ENCODE peak calls at places on chromosome 11, in nine cellular contexts. One of them, this sample, is unnamed.

GRCh38 chr11:77195071-77195705 is 67.1 kb downstream of the MYO7A start:
- DNase-seq in stomach: no peak
- DNase-seq in endothelial cell of umbilical vein: no peak
- DNase-seq in GM23338: no peak
- DNase-seq in HepG2: no peak
- DNase-seq in sigmoid colon: peak; percentile 49
- DNase-seq in SK-N-SH: no peak
- DNase-seq in H1: no peak
- DNase-seq in HCT116: no peak
- DNase-seq in this sample: peak; percentile 58

GRCh38 chr11:76659672-76660532 is 10.6 kb downstream of the LRRC32 start:
- DNase-seq in H1: no peak
- DNase-seq in stomach: no peak
- DNase-seq in sigmoid colon: peak; percentile 51
- DNase-seq in HCT116: no peak
- DNase-seq in endothelial cell of umbilical vein: no peak
- DNase-seq in SK-N-SH: no peak
- DNase-seq in HepG2: no peak
- DNase-seq in GM23338: no peak
- DNase-seq in this sample: peak; percentile 73

GRCh38 chr11:130131957-130132850 is 27.4 kb upstream of the ST14 start:
- DNase-seq in GM23338: peak; percentile 87
- DNase-seq in H1: peak; percentile 63
- DNase-seq in HepG2: peak; percentile 68
- DNase-seq in HCT116: peak; percentile 53
- DNase-seq in SK-N-SH: peak; percentile 83
- DNase-seq in endothelial cell of umbilical vein: peak; percentile 83
- DNase-seq in stomach: peak; percentile 41
- DNase-seq in sigmoid colon: no peak
- DNase-seq in this sample: no peak

GRCh38 chr11:115848614-115849013 is 344.4 kb upstream of the CADM1 start:
- DNase-seq in HepG2: no peak
- DNase-seq in stomach: no peak
- DNase-seq in HCT116: no peak
- DNase-seq in H1: no peak
- DNase-seq in GM23338: no peak
- DNase-seq in SK-N-SH: no peak
- DNase-seq in sigmoid colon: no peak
- DNase-seq in endothelial cell of umbilical vein: no peak
- DNase-seq in this sample: no peak

GRCh38 chr11:13140028-13140870 is 131.1 kb downstream of the RASSF10 start:
- DNase-seq in HepG2: peak; percentile 100
- DNase-seq in endothelial cell of umbilical vein: no peak
- DNase-seq in stomach: peak; percentile 78
- DNase-seq in GM23338: no peak
- DNase-seq in sigmoid colon: no peak
- DNase-seq in SK-N-SH: no peak
- DNase-seq in H1: no peak
- DNase-seq in HCT116: no peak
- DNase-seq in this sample: no peak

GRCh38 chr11:114250993-114251796 is 45.0 kb upstream of the NNMT start:
- DNase-seq in HCT116: no peak
- DNase-seq in SK-N-SH: peak; percentile 21
- DNase-seq in stomach: no peak
- DNase-seq in HepG2: no peak
- DNase-seq in H1: no peak
- DNase-seq in sigmoid colon: peak; percentile 81
- DNase-seq in endothelial cell of umbilical vein: no peak
- DNase-seq in GM23338: peak; percentile 44
- DNase-seq in this sample: no peak

GRCh38 chr11:26572770-26573402 is 823 bp upstream of the MUC15 start:
- DNase-seq in sigmoid colon: no peak
- DNase-seq in stomach: no peak
- DNase-seq in GM23338: peak; percentile 52
- DNase-seq in HCT116: no peak
- DNase-seq in H1: no peak
- DNase-seq in endothelial cell of umbilical vein: no peak
- DNase-seq in SK-N-SH: no peak
- DNase-seq in HepG2: no peak
- DNase-seq in this sample: no peak

GRCh38 chr11:86440305-86440716 is 65.6 kb downstream of the CCDC81 start:
- DNase-seq in H1: no peak
- DNase-seq in HepG2: no peak
- DNase-seq in sigmoid colon: peak; percentile 73
- DNase-seq in HCT116: no peak
- DNase-seq in GM23338: no peak
- DNase-seq in endothelial cell of umbilical vein: no peak
- DNase-seq in stomach: no peak
- DNase-seq in SK-N-SH: no peak
- DNase-seq in this sample: no peak

GRCh38 chr11:32103941-32104340 is 13.1 kb downstream of the RCN1 start:
- DNase-seq in sigmoid colon: no peak
- DNase-seq in HepG2: no peak
- DNase-seq in H1: no peak
- DNase-seq in GM23338: no peak
- DNase-seq in HCT116: no peak
- DNase-seq in endothelial cell of umbilical vein: no peak
- DNase-seq in stomach: no peak
- DNase-seq in SK-N-SH: no peak
- DNase-seq in this sample: no peak

GRCh38 chr11:106533046-106533445 is 455.6 kb downstream of the AASDHPPT start:
- DNase-seq in GM23338: no peak
- DNase-seq in H1: no peak
- DNase-seq in HCT116: no peak
- DNase-seq in stomach: no peak
- DNase-seq in HepG2: no peak
- DNase-seq in sigmoid colon: no peak
- DNase-seq in endothelial cell of umbilical vein: no peak
- DNase-seq in SK-N-SH: no peak
- DNase-seq in this sample: no peak

GRCh38 chr11:119794141-119794665 is 65.2 kb upstream of the NECTIN1 start:
- DNase-seq in endothelial cell of umbilical vein: no peak
- DNase-seq in sigmoid colon: no peak
- DNase-seq in GM23338: no peak
- DNase-seq in HCT116: no peak
- DNase-seq in stomach: no peak
- DNase-seq in HepG2: no peak
- DNase-seq in H1: no peak
- DNase-seq in SK-N-SH: no peak
- DNase-seq in this sample: peak; percentile 67

GRCh38 chr11:92296138-92296515 is 71.5 kb downstream of the FAT3 start:
- DNase-seq in sigmoid colon: no peak
- DNase-seq in SK-N-SH: no peak
- DNase-seq in HepG2: no peak
- DNase-seq in H1: no peak
- DNase-seq in HCT116: no peak
- DNase-seq in endothelial cell of umbilical vein: no peak
- DNase-seq in GM23338: no peak
- DNase-seq in stomach: no peak
- DNase-seq in this sample: no peak

GRCh38 chr11:44094260-44094868 is 1.1 kb upstream of the EXT2 start:
- DNase-seq in sigmoid colon: peak; percentile 91
- DNase-seq in HepG2: peak; percentile 79
- DNase-seq in stomach: peak; percentile 86
- DNase-seq in H1: peak; percentile 86
- DNase-seq in endothelial cell of umbilical vein: peak; percentile 65
- DNase-seq in HCT116: peak; percentile 57
- DNase-seq in GM23338: peak; percentile 96
- DNase-seq in SK-N-SH: peak; percentile 82
- DNase-seq in this sample: peak; percentile 85

GRCh38 chr11:8501838-8502237 is 92.2 kb downstream of the STK33 start:
- DNase-seq in stomach: no peak
- DNase-seq in HepG2: no peak
- DNase-seq in H1: no peak
- DNase-seq in endothelial cell of umbilical vein: no peak
- DNase-seq in SK-N-SH: no peak
- DNase-seq in HCT116: no peak
- DNase-seq in sigmoid colon: no peak
- DNase-seq in GM23338: no peak
- DNase-seq in this sample: no peak

GRCh38 chr11:113255096-113255495 is 59.3 kb upstream of the TTC12 start:
- DNase-seq in GM23338: no peak
- DNase-seq in sigmoid colon: no peak
- DNase-seq in HepG2: no peak
- DNase-seq in H1: no peak
- DNase-seq in stomach: no peak
- DNase-seq in SK-N-SH: no peak
- DNase-seq in endothelial cell of umbilical vein: no peak
- DNase-seq in HCT116: no peak
- DNase-seq in this sample: no peak

GRCh38 chr11:48005133-48005532 is 24.8 kb downstream of the PTPRJ start:
- DNase-seq in H1: no peak
- DNase-seq in HCT116: no peak
- DNase-seq in endothelial cell of umbilical vein: no peak
- DNase-seq in GM23338: no peak
- DNase-seq in HepG2: no peak
- DNase-seq in SK-N-SH: no peak
- DNase-seq in stomach: no peak
- DNase-seq in sigmoid colon: no peak
- DNase-seq in this sample: peak; percentile 15

GRCh38 chr11:82842019-82842418 is 58.2 kb downstream of the PRCP start:
- DNase-seq in H1: no peak
- DNase-seq in HCT116: no peak
- DNase-seq in sigmoid colon: peak; percentile 68
- DNase-seq in endothelial cell of umbilical vein: no peak
- DNase-seq in GM23338: no peak
- DNase-seq in HepG2: no peak
- DNase-seq in SK-N-SH: no peak
- DNase-seq in stomach: no peak
- DNase-seq in this sample: no peak

GRCh38 chr11:64146036-64146943 is 19.6 kb downstream of the MACROD1 start:
- DNase-seq in sigmoid colon: no peak
- DNase-seq in H1: peak; percentile 90
- DNase-seq in HCT116: peak; percentile 24
- DNase-seq in GM23338: peak; percentile 88
- DNase-seq in HepG2: peak; percentile 54
- DNase-seq in stomach: peak; percentile 70
- DNase-seq in endothelial cell of umbilical vein: peak; percentile 29
- DNase-seq in SK-N-SH: peak; percentile 87
- DNase-seq in this sample: peak; percentile 87

GRCh38 chr11:36075053-36075452 is 131.2 kb downstream of the LDLRAD3 start:
- DNase-seq in H1: no peak
- DNase-seq in HepG2: no peak
- DNase-seq in GM23338: no peak
- DNase-seq in SK-N-SH: no peak
- DNase-seq in HCT116: no peak
- DNase-seq in sigmoid colon: no peak
- DNase-seq in stomach: no peak
- DNase-seq in endothelial cell of umbilical vein: peak; percentile 93
- DNase-seq in this sample: no peak
- TF ChIP-seq POLR2AphosphoS5 in H1: no peak
- TF ChIP-seq POLR2AphosphoS5 in HepG2: no peak
- TF ChIP-seq POLR2AphosphoS5 in GM23338: no peak
- TF ChIP-seq POLR2AphosphoS5 in SK-N-SH: no peak
- TF ChIP-seq POLR2AphosphoS5 in HCT116: no peak
- TF ChIP-seq POLR2AphosphoS5 in sigmoid colon: no peak
- TF ChIP-seq POLR2AphosphoS5 in stomach: no peak
- TF ChIP-seq POLR2AphosphoS5 in endothelial cell of umbilical vein: peak; percentile 56
- TF ChIP-seq POLR2AphosphoS5 in this sample: no peak

DNA sequence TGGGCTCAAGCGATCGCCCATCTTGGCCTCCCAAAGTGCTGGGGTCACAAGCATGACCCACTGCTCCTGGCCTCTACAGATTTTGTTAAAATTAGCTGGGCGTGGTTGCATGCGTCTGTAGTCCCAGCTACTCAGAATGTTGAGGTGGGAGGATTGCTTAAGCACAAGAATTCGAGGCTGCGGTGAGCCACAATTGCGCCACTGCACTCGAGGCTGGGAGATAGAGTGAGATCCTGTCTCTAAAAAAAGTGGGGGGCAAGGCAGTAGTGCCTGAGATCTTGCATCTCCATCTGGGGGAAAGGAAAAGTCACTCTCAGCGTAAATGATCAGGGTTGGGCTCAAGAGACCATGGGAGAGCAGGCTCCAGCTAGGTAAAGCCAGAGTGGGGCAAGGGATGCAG is 10.5 kb upstream of the DGKZ start:
- DNase-seq in H1: no peak
- DNase-seq in endothelial cell of umbilical vein: no peak
- DNase-seq in SK-N-SH: no peak
- DNase-seq in stomach: no peak
- DNase-seq in GM23338: no peak
- DNase-seq in sigmoid colon: no peak
- DNase-seq in HCT116: no peak
- DNase-seq in HepG2: no peak
- DNase-seq in this sample: peak; percentile 85
- TF ChIP-seq POLR2AphosphoS5 in H1: no peak
- TF ChIP-seq POLR2AphosphoS5 in endothelial cell of umbilical vein: no peak
- TF ChIP-seq POLR2AphosphoS5 in SK-N-SH: no peak
- TF ChIP-seq POLR2AphosphoS5 in stomach: no peak
- TF ChIP-seq POLR2AphosphoS5 in GM23338: no peak
- TF ChIP-seq POLR2AphosphoS5 in sigmoid colon: no peak
- TF ChIP-seq POLR2AphosphoS5 in HCT116: no peak
- TF ChIP-seq POLR2AphosphoS5 in HepG2: no peak
- TF ChIP-seq POLR2AphosphoS5 in this sample: no peak

GRCh38 chr11:67420147-67420645 is 4.7 kb downstream of the CARNS1 start:
- DNase-seq in sigmoid colon: no peak
- DNase-seq in endothelial cell of umbilical vein: no peak
- DNase-seq in GM23338: no peak
- DNase-seq in HepG2: no peak
- DNase-seq in SK-N-SH: no peak
- DNase-seq in HCT116: no peak
- DNase-seq in H1: no peak
- DNase-seq in stomach: no peak
- DNase-seq in this sample: no peak
- TF ChIP-seq POLR2AphosphoS5 in sigmoid colon: no peak
- TF ChIP-seq POLR2AphosphoS5 in endothelial cell of umbilical vein: no peak
- TF ChIP-seq POLR2AphosphoS5 in GM23338: no peak
- TF ChIP-seq POLR2AphosphoS5 in HepG2: no peak
- TF ChIP-seq POLR2AphosphoS5 in SK-N-SH: no peak
- TF ChIP-seq POLR2AphosphoS5 in HCT116: no peak
- TF ChIP-seq POLR2AphosphoS5 in H1: no peak
- TF ChIP-seq POLR2AphosphoS5 in stomach: no peak
- TF ChIP-seq POLR2AphosphoS5 in this sample: no peak

GRCh38 chr11:5686426-5686825 is 1.6 kb upstream of the TRIM5 start:
- DNase-seq in H1: no peak
- DNase-seq in GM23338: no peak
- DNase-seq in stomach: no peak
- DNase-seq in HCT116: no peak
- DNase-seq in HepG2: no peak
- DNase-seq in SK-N-SH: no peak
- DNase-seq in sigmoid colon: no peak
- DNase-seq in endothelial cell of umbilical vein: no peak
- DNase-seq in this sample: no peak

GRCh38 chr11:5679811-5680210 is 5.1 kb downstream of the TRIM5 start:
- DNase-seq in HCT116: no peak
- DNase-seq in stomach: no peak
- DNase-seq in SK-N-SH: no peak
- DNase-seq in H1: no peak
- DNase-seq in HepG2: no peak
- DNase-seq in GM23338: no peak
- DNase-seq in endothelial cell of umbilical vein: no peak
- DNase-seq in sigmoid colon: no peak
- DNase-seq in this sample: no peak

GRCh38 chr11:5689551-5689983 is at the start of gene TRIM22:
- DNase-seq in SK-N-SH: no peak
- DNase-seq in endothelial cell of umbilical vein: peak; percentile 86
- DNase-seq in H1: no peak
- DNase-seq in HepG2: no peak
- DNase-seq in stomach: peak; percentile 48
- DNase-seq in sigmoid colon: no peak
- DNase-seq in GM23338: peak; percentile 81
- DNase-seq in HCT116: no peak
- DNase-seq in this sample: no peak

GRCh38 chr11:5688482-5688881 is 1.1 kb upstream of the TRIM22 start:
- DNase-seq in stomach: no peak
- DNase-seq in SK-N-SH: no peak
- DNase-seq in H1: no peak
- DNase-seq in HepG2: no peak
- DNase-seq in GM23338: no peak
- DNase-seq in endothelial cell of umbilical vein: no peak
- DNase-seq in sigmoid colon: no peak
- DNase-seq in HCT116: no peak
- DNase-seq in this sample: no peak

GRCh38 chr11:5684627-5685362 is at the start of gene TRIM5:
- DNase-seq in GM23338: peak; percentile 89
- DNase-seq in HepG2: peak; percentile 92
- DNase-seq in stomach: peak; percentile 89
- DNase-seq in H1: peak; percentile 72
- DNase-seq in endothelial cell of umbilical vein: peak; percentile 99
- DNase-seq in sigmoid colon: peak; percentile 95
- DNase-seq in HCT116: peak; percentile 92
- DNase-seq in SK-N-SH: peak; percentile 45
- DNase-seq in this sample: peak; percentile 91
- TF ChIP-seq POLR2AphosphoS5 in GM23338: peak; percentile 57
- TF ChIP-seq POLR2AphosphoS5 in HepG2: peak; percentile 73
- TF ChIP-seq POLR2AphosphoS5 in stomach: peak; percentile 49
- TF ChIP-seq POLR2AphosphoS5 in H1: peak; percentile 68
- TF ChIP-seq POLR2AphosphoS5 in endothelial cell of umbilical vein: peak; percentile 78
- TF ChIP-seq POLR2AphosphoS5 in sigmoid colon: peak; percentile 75
- TF ChIP-seq POLR2AphosphoS5 in HCT116: peak; percentile 86
- TF ChIP-seq POLR2AphosphoS5 in SK-N-SH: peak; percentile 66
- TF ChIP-seq POLR2AphosphoS5 in this sample: no peak

This sample was measured in spleen.